ENCODE peak calls at places on chromosomes 6 and 20, in nine cellular contexts. W, M, K, Q, E, V, A, H and R are unnamed samples.

GRCh38 chr6:62999796-63000195 is 211.5 kb upstream of the FKBP1C start:
- DNase-seq in W (no peak), K (no peak), H (no peak), M (no peak), Q (no peak), A (peak), V (peak), E (no peak), R (no peak)

GRCh38 chr20:611843-612185 is 1.7 kb upstream of the TCF15 start:
- DNase-seq in K (no peak), Q (no peak), A (no peak), E (no peak), M (no peak), H (no peak), V (no peak), W (no peak), R (no peak)

GRCh38 chr6:43193929-43194328 is 11.9 kb downstream of the CUL9 start:
- DNase-seq in H (no peak), M (no peak), A (no peak), E (peak), V (no peak), W (peak), K (no peak), Q (no peak), R (no peak)

GRCh38 chr20:52783769-52784168 is 188.4 kb upstream of the TSHZ2 start:
- DNase-seq in W (peak), K (no peak), E (no peak), Q (no peak), M (no peak), V (peak), H (no peak), A (peak), R (no peak)

GRCh38 chr20:45407783-45408645 is at the start of gene DBNDD2:
- DNase-seq in E (no peak), Q (no peak), A (no peak), W (no peak), K (no peak), M (no peak), H (no peak), V (no peak), R (no peak)

GRCh38 chr6:89434954-89435353 is 2.0 kb downstream of the ANKRD6 start:
- DNase-seq in H (no peak), M (no peak), K (no peak), A (no peak), E (peak), W (no peak), V (no peak), Q (no peak), R (no peak)

GRCh38 chr20:32128167-32128566 is 18.7 kb downstream of the TM9SF4 start:
- DNase-seq in V (no peak), E (no peak), Q (no peak), K (no peak), H (no peak), A (no peak), M (no peak), W (no peak), R (no peak)

GRCh38 chr6:144449911-144450690 is 165.0 kb downstream of the UTRN start:
- DNase-seq in A (no peak), W (no peak), K (no peak), V (no peak), M (peak), E (no peak), H (no peak), Q (no peak), R (no peak)

GRCh38 chr6:16622193-16622592 is 139.1 kb downstream of the ATXN1 start:
- DNase-seq in M (no peak), A (no peak), K (no peak), H (no peak), V (no peak), W (no peak), E (no peak), Q (no peak), R (no peak)

GRCh38 chr20:62666736-62667529 is 24.6 kb downstream of the SLCO4A1 start:
- DNase-seq in K (no peak), V (no peak), H (no peak), A (peak), M (no peak), W (no peak), E (no peak), Q (peak), R (peak)

GRCh38 chr20:57835462-57836455 is 125.9 kb upstream of the PMEPA1 start:
- DNase-seq in W (peak), H (no peak), V (no peak), K (no peak), Q (no peak), M (no peak), E (no peak), A (no peak), R (no peak)

GRCh38 chr6:75600694-75601265 is 900 bp upstream of the SENP6 start:
- DNase-seq in W (no peak), M (no peak), V (peak), Q (no peak), A (peak), K (no peak), E (no peak), H (no peak), R (no peak)

GRCh38 chr20:53677447-53678314 is 84.0 kb upstream of the ZNF217 start:
- DNase-seq in E (peak), K (peak), V (no peak), Q (no peak), W (no peak), A (no peak), M (no peak), H (no peak), R (peak)

GRCh38 chr6:111709615-111710398 is 104.1 kb upstream of the TRAF3IP2 start:
- DNase-seq in W (no peak), H (peak), A (peak), M (no peak), E (peak), V (peak), Q (peak), K (peak), R (peak)

GRCh38 chr20:54643761-54644160 is 168.4 kb downstream of the DOK5 start:
- DNase-seq in W (no peak), M (peak), A (peak), Q (no peak), H (no peak), V (peak), K (peak), E (no peak), R (no peak)

GRCh38 chr20:54389872-54390271 is 85.5 kb upstream of the DOK5 start:
- DNase-seq in M (no peak), K (no peak), H (no peak), Q (no peak), V (no peak), A (no peak), W (no peak), E (no peak), R (no peak)

GRCh38 chr20:4740774-4741431 is 19.2 kb downstream of the PRND start:
- DNase-seq in K (peak), A (peak), Q (peak), M (no peak), V (peak), H (no peak), E (peak), W (peak), R (peak)

GRCh38 chr20:62637110-62637509 is 5.2 kb upstream of the SLCO4A1 start:
- DNase-seq in E (no peak), M (no peak), K (no peak), V (no peak), Q (no peak), H (no peak), W (no peak), A (no peak), R (no peak)

GRCh38 chr6:83193747-83194582 is 808 bp downstream of the RWDD2A start:
- DNase-seq in E (peak), K (peak), A (peak), H (peak), Q (peak), W (peak), M (no peak), V (no peak), R (peak)

GRCh38 chr6:157982297-157982579 is 575 bp downstream of the SYNJ2 start:
- DNase-seq in A (peak), M (no peak), H (peak), Q (peak), W (no peak), K (peak), V (no peak), E (peak), R (peak)

GRCh38 chr6:11851405-11851804 is 72.8 kb upstream of the ADTRP start:
- DNase-seq in H (no peak), W (no peak), A (peak), V (peak), K (peak), Q (peak), M (peak), E (no peak), R (no peak)

GRCh38 chr20:57899554-57899953 is 189.7 kb upstream of the PMEPA1 start:
- DNase-seq in W (no peak), E (no peak), H (no peak), M (no peak), A (no peak), K (no peak), Q (no peak), V (no peak), R (no peak)

GRCh38 chr6:92180090-92180489 is 1239.3 kb downstream of the EPHA7 start:
- DNase-seq in K (no peak), V (no peak), M (no peak), Q (no peak), A (no peak), H (no peak), W (no peak), E (no peak), R (no peak)

GRCh38 chr20:5073154-5074049 is 46.4 kb downstream of the PCNA start:
- DNase-seq in W (no peak), H (peak), E (peak), Q (peak), V (peak), M (peak), A (peak), K (peak), R (peak)